ENCODE peak calls at places on chromosomes 3 and 15, in four cellular contexts. I is lower lobe of right lung, N is SJSA1, X is T-helper 17 cell. U is an unnamed sample. For H3K9me3, the result is how much of the 10 kb centered on the place peaks cover.

GRCh38 chr3:23993556-23994246 is 48.6 kb downstream of the NR1D2 start:
- DNase-seq in X (no peak), N (no peak), I (no peak), U (no peak)

GRCh38 chr3:69890691-69891090 is 108.8 kb upstream of the SAMMSON start:
- DNase-seq in N (no peak), X (no peak), I (no peak), U (no peak)

GRCh38 chr3:112646623-112647022 is 5.7 kb upstream of the CCDC80 start:
- DNase-seq in N (no peak), X (no peak), I (no peak), U (no peak)

GRCh38 chr15:67093146-67093874 is 27.9 kb downstream of the SMAD3 start:
- DNase-seq in I (peak), X (no peak), N (no peak), U (no peak)

GRCh38 chr3:29655016-29655415 is 374.1 kb downstream of the RBMS3 start:
- DNase-seq in X (no peak), I (no peak), N (no peak), U (no peak)

GRCh38 chr3:61872077-61872706 is 310.8 kb downstream of the PTPRG start:
- DNase-seq in X (no peak), I (no peak), N (no peak), U (no peak)

GRCh38 chr3:126170073-126170916 is 10.1 kb downstream of the ALDH1L1 start:
- DNase-seq in N (no peak), X (no peak), I (no peak), U (no peak)

GRCh38 chr3:159609620-159610019 is 379.0 kb upstream of the IL12A start:
- DNase-seq in N (no peak), I (no peak), X (no peak), U (no peak)

GRCh38 chr15:40664909-40665308 is 30.1 kb upstream of the RAD51 start:
- DNase-seq in I (no peak), N (no peak), X (no peak), U (no peak)

GRCh38 chr3:188656196-188656982 is 502.4 kb downstream of the LPP start:
- DNase-seq in X (no peak), I (no peak), N (no peak), U (peak)

GRCh38 chr15:77066961-77067690 is 3.8 kb downstream of the TSPAN3 start:
- DNase-seq in I (no peak), X (no peak), N (no peak), U (no peak)

GRCh38 chr3:196969001-196969659 is 497 bp upstream of the PIGZ start:
- DNase-seq in X (no peak), N (no peak), I (peak), U (peak)

GRCh38 chr15:52445954-52446353 is 82.7 kb downstream of the MYO5A start:
- DNase-seq in I (no peak), N (no peak), X (no peak), U (no peak)

GRCh38 chr3:133161666-133162065 is 123.5 kb downstream of the TMEM108 start:
- DNase-seq in X (no peak), N (no peak), I (no peak), U (no peak)

GRCh38 chr3:101640256-101640655 is 36.7 kb downstream of the ZBTB11 start:
- DNase-seq in I (no peak), N (no peak), X (no peak), U (no peak)

GRCh38 chr15:92817339-92817886 is 82.7 kb upstream of the CHD2 start:
- DNase-seq in N (no peak), I (no peak), X (no peak), U (no peak)

GRCh38 chr3:8371085-8371551 is 130.5 kb upstream of the LMCD1 start:
- DNase-seq in X (no peak), N (no peak), I (no peak), U (peak)

GRCh38 chr3:170599995-170600624 is 14.2 kb upstream of the SLC7A14 start:
- DNase-seq in X (no peak), N (no peak), I (no peak), U (no peak)

GRCh38 chr3:19945405-19946290 is 1.2 kb upstream of the RAB5A start:
- DNase-seq in I (no peak), N (no peak), X (no peak), U (no peak)

GRCh38 chr3:170485696-170486095 is 67.0 kb downstream of the CLDN11 start:
- DNase-seq in X (no peak), I (no peak), N (no peak), U (no peak)

GRCh38 chr15:72201346-72202029 is 3.9 kb upstream of the GRAMD2A start:
- DNase-seq in X (no peak), I (no peak), N (no peak), U (no peak)

GRCh38 chr3:182238141-182238540 is 526.4 kb downstream of the SOX2 start:
- DNase-seq in N (no peak), I (no peak), X (no peak), U (no peak)

GRCh38 chr3:183698318-183698731 is 728 bp downstream of the YEATS2 start:
- DNase-seq in N (peak), X (peak), I (no peak), U (peak)

GRCh38 chr3:132834327-132834726 is 112.1 kb upstream of the NPHP3 start:
- DNase-seq in X (no peak), I (no peak), N (no peak), U (no peak)

GRCh38 chr3:117103645-117104044 is 394.1 kb downstream of the TUSC7 start:
- DNase-seq in N (no peak), I (no peak), X (no peak), U (no peak)

GRCh38 chr3:140249188-140249587 is 314.2 kb downstream of the CLSTN2 start:
- DNase-seq in X (no peak), N (no peak), I (no peak), U (peak)

GRCh38 chr3:13141991-13142412 is 68.8 kb upstream of the IQSEC1 start:
- DNase-seq in N (no peak), X (no peak), I (peak), U (peak)

GRCh38 chr3:195221015-195221853 is 49.7 kb downstream of the XXYLT1 start:
- DNase-seq in X (no peak), N (peak), I (no peak), U (peak)

GRCh38 chr3:44495636-44496415 is 18.4 kb upstream of the ZNF445 start:
- DNase-seq in N (no peak), I (no peak), X (no peak), U (no peak)
- H3K9me3 ChIP-seq in N (under half), I (under half), X (under half), U (under half)

GRCh38 chr3:164194842-164195241 is 883.5 kb downstream of the SI start:
- DNase-seq in I (no peak), X (no peak), N (no peak), U (no peak)

GRCh38 chr3:164190566-164190965 is 887.7 kb downstream of the SI start:
- DNase-seq in N (no peak), I (no peak), X (no peak), U (no peak)

GRCh38 chr3:164199982-164200823 is 878.1 kb downstream of the SI start:
- DNase-seq in X (no peak), I (no peak), N (no peak), U (no peak)

GRCh38 chr3:164192974-164193373 is 885.3 kb downstream of the SI start:
- DNase-seq in N (no peak), X (no peak), I (no peak), U (no peak)

DNA sequence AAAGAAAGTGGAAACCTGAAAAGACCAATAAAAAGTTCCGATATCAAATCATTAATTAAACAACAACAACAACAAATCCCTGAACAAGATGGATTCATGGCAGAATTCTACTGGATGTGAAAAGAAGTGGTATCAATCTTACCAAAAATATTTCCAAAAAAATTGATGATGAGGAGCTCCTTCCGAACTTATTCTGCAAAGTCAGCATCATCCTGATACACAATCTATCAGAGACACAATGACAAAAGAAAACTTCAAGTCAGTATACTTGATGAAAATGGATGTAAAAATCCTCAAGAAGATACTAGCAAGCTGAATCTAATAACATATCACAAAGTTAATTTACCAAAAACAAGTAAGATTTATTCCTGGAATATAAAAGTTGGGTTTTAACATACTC is 881.8 kb downstream of the SI start:
- DNase-seq in I (no peak), X (no peak), N (no peak), U (no peak)
- H3K9me3 ChIP-seq in I (under half), X (under half), N (under half), U (under half)

DNA sequence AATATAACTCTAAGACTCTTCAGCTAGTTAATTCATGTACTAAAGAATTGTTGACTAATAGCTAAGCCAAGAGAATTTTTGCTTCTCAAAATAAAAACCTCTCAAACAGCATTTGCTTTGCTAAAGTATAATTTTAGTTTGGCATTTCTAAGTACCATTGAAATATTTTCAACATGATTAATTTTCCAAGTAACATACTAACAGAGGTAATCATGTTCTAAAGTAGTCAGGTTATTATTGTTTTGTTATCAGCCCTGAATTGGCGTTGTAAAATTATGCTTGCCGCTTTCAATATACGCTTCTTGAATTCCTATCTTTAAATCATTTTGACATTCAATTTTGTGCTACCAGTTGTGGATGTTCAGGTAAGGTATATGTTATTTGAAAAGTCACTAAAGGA is 134.3 kb downstream of the CNTN6 start:
- DNase-seq in X (no peak), N (no peak), I (no peak), U (no peak)
- H3K9me3 ChIP-seq in X (under half), N (under half), I (under half), U (under half)

GRCh38 chr3:52623234-52623792 is 62.4 kb downstream of the PBRM1 start:
- DNase-seq in I (no peak), N (no peak), X (no peak), U (no peak)

GRCh38 chr3:52620580-52620979 is 65.1 kb downstream of the PBRM1 start:
- DNase-seq in X (no peak), N (no peak), I (no peak), U (no peak)

GRCh38 chr3:52625041-52625440 is 60.7 kb downstream of the PBRM1 start:
- DNase-seq in N (no peak), X (no peak), I (no peak), U (no peak)
- H3K9me3 ChIP-seq in N (under half), X (under half), I (under half), U (under half)

GRCh38 chr15:49558924-49559323 is 61.7 kb downstream of the FAM227B start:
- DNase-seq in X (no peak), I (no peak), N (no peak), U (no peak)
- H3K9me3 ChIP-seq in X (under half), I (under half), N (under half), U (under half)

U was measured in MG63.